ENCODE peak calls at places on chromosomes 16 and 17, in six cellular contexts. X is breast epithelium, G is AG10803, I is OCI-LY7, P is A549, J is left lung. T is an unnamed sample.

GRCh38 chr17:78689029-78689428 is 93.0 kb downstream of the CYTH1 start:
- DNase-seq in P (no peak), I (peak), X (no peak), J (no peak), G (no peak), T (no peak)

GRCh38 chr16:56620311-56620897 is 5.2 kb upstream of the MT1E start:
- DNase-seq in X (no peak), I (no peak), J (no peak), G (no peak), P (no peak), T (no peak)

GRCh38 chr17:48074322-48075054 is 26.3 kb downstream of the NFE2L1 start:
- DNase-seq in I (peak), X (peak), G (peak), P (peak), J (peak), T (peak)

GRCh38 chr16:27551046-27551445 is 1.1 kb downstream of the KATNIP start:
- DNase-seq in I (no peak), X (no peak), J (no peak), P (no peak), G (peak), T (no peak)

GRCh38 chr17:80361495-80362220 is 53.3 kb upstream of the ENDOV start:
- DNase-seq in X (no peak), I (peak), P (peak), J (no peak), G (no peak), T (peak)

GRCh38 chr17:10197721-10198508 is 491 bp downstream of the GAS7 start:
- DNase-seq in J (peak), I (no peak), G (no peak), X (no peak), P (no peak), T (peak)

GRCh38 chr17:20173091-20173490 is 163.9 kb downstream of the SPECC1 start:
- DNase-seq in X (no peak), J (no peak), I (no peak), P (no peak), G (no peak), T (peak)

GRCh38 chr17:11807606-11808005 is 189.7 kb downstream of the ZNF18 start:
- DNase-seq in P (no peak), J (no peak), X (no peak), I (no peak), G (no peak), T (no peak)

GRCh38 chr17:57294075-57294474 is 37.8 kb downstream of the MSI2 start:
- DNase-seq in J (no peak), P (no peak), I (no peak), X (no peak), G (no peak), T (no peak)

GRCh38 chr16:56690420-56691122 is 8.3 kb downstream of the MT1X start:
- DNase-seq in G (no peak), P (no peak), X (no peak), J (no peak), I (no peak), T (no peak)

GRCh38 chr16:68285683-68286082 is 21.4 kb downstream of the SLC7A6 start:
- DNase-seq in P (no peak), G (no peak), J (no peak), X (no peak), I (no peak), T (no peak)

GRCh38 chr17:33012522-33013033 is 20.9 kb downstream of the SPACA3 start:
- DNase-seq in P (peak), X (no peak), I (no peak), J (peak), G (peak), T (peak)

GRCh38 chr16:67506468-67506867 is 22.2 kb upstream of the RIPOR1 start:
- DNase-seq in X (no peak), P (no peak), G (no peak), I (no peak), J (no peak), T (no peak)

GRCh38 chr16:56986361-56986760 is 3.0 kb upstream of the NLRC5 start:
- DNase-seq in I (peak), J (no peak), P (no peak), X (no peak), G (no peak), T (no peak)

GRCh38 chr17:14197582-14197981 is 39.1 kb downstream of the CDRT15 start:
- DNase-seq in X (no peak), P (no peak), G (no peak), J (no peak), I (no peak), T (no peak)

GRCh38 chr17:65750678-65751077 is 189.2 kb upstream of the AXIN2 start:
- DNase-seq in J (peak), I (peak), G (peak), P (peak), X (peak), T (peak)

GRCh38 chr16:89720859-89721643 is at the start of the genes VPS9D1 and ZNF276:
- DNase-seq in J (peak), G (peak), I (peak), P (peak), X (peak), T (peak)

GRCh38 chr16:85819245-85819644 is 19.8 kb downstream of the COX4I1 start:
- DNase-seq in P (peak), X (peak), G (peak), I (peak), J (peak), T (peak)

GRCh38 chr16:28292731-28293588 is 635 bp downstream of the SBK1 start:
- DNase-seq in X (no peak), I (no peak), G (no peak), J (no peak), P (no peak), T (no peak)

GRCh38 chr17:29148790-29149430 is 31.3 kb downstream of the MYO18A start:
- DNase-seq in J (peak), G (peak), P (peak), I (peak), X (peak), T (peak)
- H3K4me3 ChIP-seq in J (peak), G (peak), P (peak), I (peak), X (peak), T (peak)

GRCh38 chr16:11253009-11253994 is 2.7 kb downstream of the SOCS1 start:
- DNase-seq in J (no peak), I (peak), G (peak), P (no peak), X (no peak), T (peak)

GRCh38 chr16:11252482-11252931 is 3.5 kb downstream of the SOCS1 start:
- DNase-seq in X (no peak), J (no peak), I (no peak), P (no peak), G (no peak), T (no peak)

GRCh38 chr16:11254913-11255736 is 879 bp downstream of the SOCS1 start:
- DNase-seq in X (peak), J (peak), G (peak), I (peak), P (peak), T (peak)

GRCh38 chr16:11255737-11256656 is at the start of gene SOCS1:
- DNase-seq in G (peak), X (peak), I (peak), P (peak), J (peak), T (peak)

GRCh38 chr16:11253995-11254912 is 1.8 kb downstream of the SOCS1 start:
- DNase-seq in G (no peak), X (no peak), J (peak), P (no peak), I (peak), T (no peak)
- TF ChIP-seq CTCF in G (no peak), X (no peak), J (no peak), P (no peak), I (peak), T (peak)

DNA sequence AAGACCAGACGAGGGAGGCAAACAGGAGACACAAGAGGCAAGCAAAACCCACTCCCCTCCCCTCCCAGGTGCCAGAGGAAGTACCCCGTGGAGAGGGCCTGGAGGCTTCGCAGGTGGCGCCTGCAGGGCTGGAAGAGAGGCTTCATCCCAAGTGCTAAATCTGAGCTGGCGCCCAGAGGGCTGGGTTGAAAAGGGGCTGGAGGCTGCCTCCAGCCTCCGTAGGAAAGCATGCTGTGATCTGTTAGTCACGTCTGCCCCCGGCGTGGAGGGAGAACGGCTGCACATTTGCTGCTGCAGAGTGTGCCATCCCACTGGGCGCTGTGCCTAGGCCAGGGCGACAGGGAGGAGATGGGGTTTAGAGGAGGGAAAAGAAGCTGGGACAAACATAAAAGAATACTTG is 16.9 kb downstream of the RPH3AL start:
- DNase-seq in J (no peak), I (no peak), X (no peak), G (no peak), P (no peak), T (no peak)
- H3K4me3 ChIP-seq in J (no peak), I (no peak), X (no peak), G (no peak), P (no peak), T (no peak)

DNA sequence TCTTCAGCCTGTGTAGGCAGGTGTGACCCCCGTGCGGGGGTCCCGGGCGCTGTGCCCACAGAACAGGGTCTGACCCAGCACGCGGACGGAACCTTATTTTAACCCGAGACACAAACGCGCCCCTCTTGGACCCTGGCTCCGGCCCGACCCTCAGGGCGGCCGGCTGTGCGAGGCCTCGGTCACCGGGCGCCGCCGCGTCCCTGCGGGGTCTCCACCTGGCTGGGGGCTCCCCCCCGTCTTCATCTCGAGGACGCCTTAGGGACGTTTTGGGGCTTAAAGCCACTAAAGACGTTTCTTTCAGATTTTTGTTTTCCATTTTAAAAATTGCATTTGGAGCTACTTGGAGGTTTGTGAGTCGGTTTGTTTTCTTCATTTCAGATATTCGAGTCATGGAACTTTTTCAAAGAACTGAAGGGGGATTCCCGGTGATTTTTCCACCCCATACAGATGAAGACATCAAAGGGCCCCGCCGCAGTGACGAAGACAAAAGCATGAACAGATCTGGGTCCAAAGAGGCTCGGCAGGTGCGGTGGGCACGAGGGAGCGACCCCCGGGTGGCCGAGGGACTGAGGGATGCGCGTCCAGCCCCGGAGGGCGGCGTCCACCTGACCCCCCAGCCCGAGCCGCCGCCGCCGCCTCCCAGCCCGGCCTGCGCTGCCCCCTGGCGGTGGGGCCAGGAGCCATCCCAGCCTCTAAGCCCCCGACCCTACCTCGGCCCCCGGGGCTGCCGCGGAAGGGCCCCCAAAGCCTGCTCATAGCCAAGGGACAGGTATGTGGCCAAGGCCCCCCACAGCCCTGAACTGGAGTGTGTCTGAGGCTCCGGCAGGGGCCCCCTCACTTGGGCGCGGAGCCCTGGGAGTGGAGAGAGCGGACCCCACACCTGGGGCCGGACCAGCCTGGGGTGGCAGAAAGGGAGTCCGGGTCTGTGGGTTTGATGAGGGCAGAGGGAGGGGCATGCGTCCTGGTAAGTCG is 3.8 kb upstream of the CD7 start:
- DNase-seq in G (no peak), I (peak), X (no peak), P (peak), J (no peak), T (no peak)
- TF ChIP-seq CTCF in G (peak), I (peak), X (peak), P (peak), J (peak), T (peak)

GRCh38 chr17:76188213-76189060 is 47.4 kb upstream of the FOXJ1 start:
- DNase-seq in G (no peak), P (no peak), X (no peak), I (no peak), J (no peak), T (no peak)

GRCh38 chr17:76193616-76194015 is 46.7 kb downstream of the RNF157 start:
- DNase-seq in J (no peak), P (no peak), X (no peak), G (no peak), I (no peak), T (no peak)

GRCh38 chr17:76189247-76189646 is 48.2 kb upstream of the FOXJ1 start:
- DNase-seq in P (no peak), X (no peak), I (no peak), G (no peak), J (no peak), T (no peak)

GRCh38 chr17:76189741-76190140 is 48.7 kb upstream of the FOXJ1 start:
- DNase-seq in J (no peak), I (no peak), X (no peak), G (no peak), P (no peak), T (no peak)

DNA sequence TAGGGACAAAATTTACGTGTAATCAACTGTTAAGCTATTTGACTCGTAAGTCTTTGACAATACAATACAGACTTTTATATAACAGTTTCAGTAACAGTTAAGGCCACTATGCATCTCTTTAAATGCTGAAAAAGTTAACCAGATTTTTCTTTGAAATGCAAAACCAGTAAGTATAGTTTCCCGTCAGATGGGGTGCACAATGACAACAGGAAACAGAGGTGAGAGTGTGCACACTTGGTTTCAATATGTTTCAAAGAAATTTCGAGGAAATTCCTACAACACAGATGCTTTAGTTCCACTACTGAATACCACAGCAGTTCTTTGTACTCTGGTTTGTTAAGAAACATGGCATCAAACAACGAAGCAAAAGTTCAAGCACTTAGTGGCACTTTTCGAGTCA is 48.4 kb downstream of the RNF157 start:
- DNase-seq in P (no peak), I (peak), X (no peak), G (no peak), J (no peak), T (peak)
- H3K4me3 ChIP-seq in P (no peak), I (no peak), X (no peak), G (no peak), J (no peak), T (no peak)

GRCh38 chr17:16980813-16981731 is 9.2 kb upstream of the TNFRSF13B start:
- DNase-seq in G (peak), X (no peak), J (no peak), P (no peak), I (no peak), T (no peak)
- TF ChIP-seq CTCF in G (no peak), X (no peak), J (no peak), P (no peak), I (no peak), T (no peak)

GRCh38 chr17:1182831-1183578 is 3.2 kb upstream of the ABR start:
- DNase-seq in P (no peak), G (no peak), X (no peak), I (no peak), J (no peak), T (peak)
- H3K4me3 ChIP-seq in P (no peak), G (no peak), X (no peak), I (peak), J (no peak), T (no peak)

DNA sequence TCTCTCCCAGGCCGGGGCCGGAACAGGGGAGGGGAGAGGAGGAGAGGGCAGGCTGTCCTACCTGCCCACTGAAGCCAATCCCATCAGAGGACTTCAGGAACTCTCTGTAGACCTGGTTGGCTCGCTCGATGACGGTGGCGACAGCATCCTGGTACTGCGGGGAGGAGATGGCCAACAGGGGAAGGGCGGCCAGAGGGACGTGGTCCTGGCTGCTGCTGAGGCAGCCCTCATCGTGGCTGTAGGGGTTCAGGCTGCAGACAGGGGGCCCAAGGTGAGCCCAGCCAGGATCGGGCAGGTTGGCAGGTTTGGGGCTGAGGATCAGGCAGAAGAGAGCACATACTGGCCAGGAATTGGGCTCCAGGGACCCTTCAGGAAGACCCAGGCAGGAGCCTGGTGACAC is 34.2 kb downstream of the PIMREG start:
- DNase-seq in G (no peak), P (no peak), X (no peak), I (no peak), J (no peak), T (no peak)
- TF ChIP-seq CTCF in G (no peak), P (no peak), X (no peak), I (no peak), J (no peak), T (no peak)

T was measured in choroid plexus epithelial cell.